ENCODE peak calls at places on chromosomes 11 and 22, in five cellular contexts. F is neural progenitor cell, Q is small intestine, U is H9, E is DND-41. N is an unnamed sample. For H3K4me1, the result is how much of the 10 kb centered on the place peaks cover.

GRCh38 chr22:22348127-22348814 is 103.7 kb downstream of the VPREB1 start:
- DNase-seq in F (peak), Q (peak), U (peak), E (peak), N (no peak)

GRCh38 chr11:2912498-2912897 is 16.7 kb downstream of the PHLDA2 start:
- DNase-seq in F (no peak), Q (peak), U (peak), E (no peak), N (no peak)

GRCh38 chr22:32806296-32806695 is 4.8 kb downstream of the TIMP3 start:
- DNase-seq in F (no peak), Q (no peak), U (no peak), E (no peak), N (no peak)

GRCh38 chr11:57310630-57311086 is 14.1 kb downstream of the TNKS1BP1 start:
- DNase-seq in F (no peak), Q (peak), U (no peak), E (no peak), N (no peak)

GRCh38 chr11:92702771-92703170 is 266.7 kb upstream of the MTNR1B start:
- DNase-seq in F (no peak), Q (no peak), U (no peak), E (no peak), N (no peak)

GRCh38 chr22:41892721-41893120 is 22.2 kb downstream of the SHISA8 start:
- DNase-seq in F (no peak), Q (no peak), U (no peak), E (no peak), N (no peak)

GRCh38 chr22:25388866-25389540 is 169.6 kb downstream of the CRYBB2 start:
- DNase-seq in F (no peak), Q (no peak), U (no peak), E (peak), N (no peak)

GRCh38 chr11:104036603-104037394 is at the start of gene DDI1:
- DNase-seq in F (no peak), Q (no peak), U (no peak), E (no peak), N (no peak)

DNA sequence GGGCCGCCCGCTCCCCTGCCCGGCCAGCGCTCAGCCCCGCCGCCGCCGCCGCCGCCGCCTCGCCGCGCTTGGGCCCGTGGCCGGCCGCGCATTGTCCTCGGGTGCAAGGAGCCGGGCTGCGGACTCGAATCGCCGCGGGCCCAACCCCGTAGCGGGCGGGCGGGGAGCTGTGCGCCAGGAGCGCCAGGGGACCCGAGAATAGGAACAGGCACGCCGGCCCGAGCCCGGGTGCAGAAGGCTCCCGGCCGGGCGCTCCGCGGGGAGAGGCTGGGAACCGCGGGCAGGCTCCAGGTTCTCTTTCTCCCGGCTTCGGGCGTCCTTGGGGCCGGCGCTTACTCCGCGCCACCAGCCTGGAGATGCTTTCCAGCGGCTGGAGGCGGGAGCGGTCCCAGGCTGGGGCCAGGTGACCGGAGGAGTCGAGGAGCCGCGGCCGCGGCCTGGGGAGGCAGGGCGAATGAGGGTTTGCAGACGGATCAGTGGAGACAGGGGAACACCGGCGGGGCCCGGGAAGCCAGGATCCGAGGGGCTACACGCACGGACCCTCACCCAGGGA is 636 bp downstream of the PKNOX2 start:
- DNase-seq in F (peak), Q (peak), U (no peak), E (no peak), N (no peak)
- H3K27ac ChIP-seq in F (no peak), Q (no peak), U (no peak), E (no peak), N (no peak)

GRCh38 chr11:13316528-13316961 is 39.0 kb downstream of the BMAL1 start:
- DNase-seq in F (no peak), Q (no peak), U (no peak), E (no peak), N (no peak)
- H3K4me1 ChIP-seq in F (under half), Q (under half), U (under half), E (under half), N (under half)

GRCh38 chr22:46100401-46101105 is 49.8 kb upstream of the PPARA start:
- DNase-seq in F (no peak), Q (no peak), U (no peak), E (no peak), N (no peak)

GRCh38 chr22:46097268-46097900 is 52.9 kb upstream of the PPARA start:
- DNase-seq in F (no peak), Q (no peak), U (no peak), E (no peak), N (no peak)

GRCh38 chr22:46098525-46099475 is 51.5 kb upstream of the PPARA start:
- DNase-seq in F (no peak), Q (no peak), U (no peak), E (no peak), N (no peak)

GRCh38 chr22:46102159-46102558 is 48.2 kb upstream of the PPARA start:
- DNase-seq in F (no peak), Q (no peak), U (no peak), E (no peak), N (no peak)

GRCh38 chr22:46099740-46100139 is 50.6 kb upstream of the PPARA start:
- DNase-seq in F (no peak), Q (no peak), U (no peak), E (no peak), N (no peak)
- H3K27ac ChIP-seq in F (no peak), Q (no peak), U (no peak), E (no peak), N (no peak)

DNA sequence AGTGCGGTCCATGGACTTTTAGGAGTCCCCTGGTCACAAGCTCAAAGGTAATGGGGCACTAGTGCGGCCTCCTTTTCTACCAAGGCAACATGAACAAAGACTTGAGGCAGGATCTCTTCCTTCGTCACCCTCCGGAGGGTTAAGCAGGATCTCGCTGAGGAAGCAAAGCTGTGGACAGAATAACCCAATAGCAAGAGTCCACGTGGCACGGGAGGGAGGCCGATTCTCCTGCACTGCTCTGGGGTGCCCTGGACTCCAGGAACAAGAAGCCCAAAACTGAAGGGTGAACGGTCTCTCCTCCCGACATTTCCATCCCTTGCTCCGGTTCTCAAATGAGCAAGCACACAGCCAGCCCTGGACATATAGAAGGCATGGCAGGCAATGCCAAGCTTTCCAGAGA is 20.7 kb downstream of the MYH9 start:
- DNase-seq in F (no peak), Q (no peak), U (no peak), E (no peak), N (no peak)
- H3K4me1 ChIP-seq in F (half or more), Q (half or more), U (under half), E (under half), N (half or more)

N was measured in naive thymus-derived CD4-positive, alpha-beta T cell.